ENCODE peak calls at places on chromosomes 7 and 10, in four cellular contexts. N, F, E and A are unnamed samples. For H3K4me1, the result is how much of the 10 kb centered on the place peaks cover.

GRCh38 chr7:41858196-41858595 is 155.3 kb upstream of the INHBA start:
- DNase-seq in N (peak), E (no peak), F (no peak), A (no peak)

GRCh38 chr7:99685129-99685758 is 5.4 kb upstream of the CYP3A5 start:
- DNase-seq in N (no peak), E (no peak), F (no peak), A (no peak)

GRCh38 chr10:7354330-7355047 is 56.3 kb downstream of the SFMBT2 start:
- DNase-seq in F (no peak), E (no peak), N (peak), A (no peak)

GRCh38 chr7:98420966-98421612 is 20.2 kb upstream of the BAIAP2L1 start:
- DNase-seq in E (peak), N (no peak), F (peak), A (peak)

GRCh38 chr7:92639213-92639896 is 49.2 kb upstream of the FAM133B start:
- DNase-seq in F (no peak), E (no peak), N (no peak), A (no peak)

GRCh38 chr7:111486472-111487142 is 75.7 kb downstream of the IMMP2L start:
- DNase-seq in E (peak), F (no peak), N (peak), A (no peak)

GRCh38 chr7:28224172-28224571 is 43.6 kb upstream of the JAZF1 start:
- DNase-seq in N (no peak), E (no peak), F (no peak), A (no peak)

GRCh38 chr10:47421057-47421952 is 37.2 kb upstream of the ZNF488 start:
- DNase-seq in F (no peak), E (no peak), N (peak), A (no peak)

GRCh38 chr7:25653412-25653811 is 425.1 kb upstream of the NPVF start:
- DNase-seq in E (no peak), F (no peak), N (no peak), A (no peak)

GRCh38 chr7:97004931-97005763 is at the start of gene DLX6:
- DNase-seq in E (peak), N (peak), F (no peak), A (peak)

GRCh38 chr7:753190-753589 is 26.1 kb upstream of the PRKAR1B start:
- DNase-seq in F (no peak), E (no peak), N (no peak), A (no peak)

GRCh38 chr7:114413741-114414140 is 874 bp upstream of the FOXP2 start:
- DNase-seq in F (no peak), E (no peak), N (no peak), A (no peak)

GRCh38 chr10:21364196-21365114 is 161.0 kb downstream of the SKIDA1 start:
- DNase-seq in F (peak), N (peak), E (peak), A (peak)

GRCh38 chr10:688621-689426 is 644 bp downstream of the DIP2C start:
- DNase-seq in F (no peak), N (peak), E (peak), A (no peak)

GRCh38 chr7:151129882-151130591 is 37.5 kb downstream of the GBX1 start:
- DNase-seq in F (no peak), N (no peak), E (no peak), A (no peak)

GRCh38 chr7:151130741-151131157 is 36.7 kb downstream of the GBX1 start:
- DNase-seq in F (no peak), N (no peak), E (no peak), A (no peak)

GRCh38 chr7:151131622-151132293 is 35.7 kb downstream of the GBX1 start:
- DNase-seq in N (no peak), E (no peak), F (no peak), A (no peak)

GRCh38 chr7:151132461-151133205 is 34.9 kb downstream of the GBX1 start:
- DNase-seq in E (no peak), F (no peak), N (no peak), A (no peak)

DNA sequence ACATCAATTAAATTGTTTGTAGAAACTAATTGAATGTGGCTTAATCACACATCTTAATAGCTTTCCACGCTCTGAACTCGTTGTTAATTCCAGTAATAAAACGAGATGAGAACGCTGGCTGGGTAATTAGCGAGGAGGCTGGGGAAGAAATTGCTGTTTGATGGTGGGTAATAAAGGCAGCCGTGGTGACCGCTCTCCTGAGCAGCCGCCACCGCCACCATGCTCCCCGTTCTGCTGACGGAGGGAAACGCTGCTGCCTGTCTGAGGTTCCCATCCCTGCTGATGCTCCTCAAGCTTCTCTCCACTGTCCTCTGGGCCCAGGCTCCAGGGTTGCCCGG is 36.2 kb downstream of the GBX1 start:
- DNase-seq in N (no peak), E (no peak), F (no peak), A (no peak)
- H4K5ac ChIP-seq in N (no peak), E (no peak), F (no peak), A (no peak)

GRCh38 chr7:103394566-103394965 is 47.1 kb downstream of the PSMC2 start:
- DNase-seq in E (peak), F (no peak), N (no peak), A (no peak)
- H3K4me1 ChIP-seq in E (under half), F (under half), N (under half), A (under half)

DNA sequence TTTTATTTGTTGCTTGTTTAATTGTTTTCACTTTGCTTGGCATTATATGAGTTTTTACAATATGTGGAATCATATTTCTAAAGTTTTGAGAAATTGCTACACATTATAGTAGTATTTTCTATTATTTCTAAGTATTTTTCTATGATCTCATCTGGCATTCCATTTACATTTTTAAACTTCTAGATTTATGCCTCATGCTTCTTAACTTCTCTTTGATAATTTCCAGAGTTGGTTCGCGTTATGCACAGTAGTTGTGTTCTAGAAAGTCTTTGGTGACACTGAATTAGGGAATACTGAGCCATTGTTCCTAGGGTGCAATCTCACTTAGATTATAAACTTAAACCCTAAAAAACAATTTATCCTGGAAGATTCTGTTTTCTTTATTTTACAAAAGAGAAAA is 129.2 kb downstream of the GNAI1 start:
- DNase-seq in F (no peak), N (no peak), E (no peak), A (no peak)
- H4K5ac ChIP-seq in F (no peak), N (no peak), E (no peak), A (no peak)

GRCh38 chr10:79438699-79439085 is 6.7 kb downstream of the ZCCHC24 start:
- DNase-seq in F (no peak), E (no peak), N (no peak), A (no peak)
- H3K4me1 ChIP-seq in F (under half), E (under half), N (half or more), A (under half)

GRCh38 chr10:62386401-62387320 is 12.5 kb downstream of the ZNF365 start:
- DNase-seq in F (no peak), N (peak), E (no peak), A (no peak)
- H4K5ac ChIP-seq in F (no peak), N (no peak), E (no peak), A (no peak)

GRCh38 chr10:2761311-2761710 is 306.0 kb upstream of the PFKP start:
- DNase-seq in F (no peak), E (no peak), N (no peak), A (no peak)

GRCh38 chr10:2760736-2761135 is 306.6 kb upstream of the PFKP start:
- DNase-seq in F (no peak), E (no peak), N (no peak), A (no peak)

GRCh38 chr10:2761971-2762370 is 305.4 kb upstream of the PFKP start:
- DNase-seq in F (no peak), N (no peak), E (no peak), A (no peak)

GRCh38 chr10:2754943-2755342 is 312.4 kb upstream of the PFKP start:
- DNase-seq in F (no peak), N (no peak), E (no peak), A (no peak)

GRCh38 chr10:2759203-2759602 is 308.1 kb upstream of the PFKP start:
- DNase-seq in N (no peak), F (no peak), E (no peak), A (no peak)
- H3K4me1 ChIP-seq in N (under half), F (under half), E (under half), A (under half)

DNA sequence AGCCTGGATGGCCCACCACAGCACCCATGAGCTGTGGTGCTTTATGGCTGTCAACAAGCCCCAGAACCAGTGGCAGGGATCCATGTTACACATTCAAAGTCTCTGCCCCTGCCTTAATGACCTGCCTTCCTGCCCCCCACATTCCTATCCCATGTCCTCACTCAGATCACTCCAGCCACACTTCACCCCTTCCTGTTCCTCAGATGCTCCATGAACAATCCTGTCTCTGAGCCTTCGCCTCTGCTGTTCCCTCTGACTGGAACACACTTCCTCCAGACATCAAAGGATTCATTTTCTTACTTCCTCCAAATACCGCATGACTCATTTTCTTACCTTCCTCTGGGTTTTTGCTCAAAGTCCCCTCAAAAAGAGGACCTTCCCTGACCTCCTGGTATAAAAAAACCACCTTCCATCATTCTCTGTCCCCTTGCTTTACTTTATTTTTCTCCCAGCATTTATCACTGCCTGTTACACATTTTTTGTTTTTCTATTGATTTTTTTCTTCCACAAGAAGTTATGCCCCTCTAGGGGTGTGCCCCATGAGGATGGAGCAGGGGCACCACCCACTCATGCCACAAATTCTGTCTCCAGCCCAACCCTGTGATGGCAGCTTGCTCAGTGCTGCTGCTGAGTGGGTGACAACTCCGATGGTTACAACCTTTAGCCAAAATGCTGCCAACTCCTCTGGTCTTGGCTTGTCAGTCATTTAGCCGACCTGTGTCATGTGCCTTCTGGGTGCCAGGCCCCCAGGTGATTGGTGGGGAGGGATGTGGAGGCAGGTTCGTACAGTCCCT is 18.2 kb downstream of the COL13A1 start:
- DNase-seq in E (peak), F (no peak), N (peak), A (no peak)
- H4K5ac ChIP-seq in E (no peak), F (no peak), N (no peak), A (no peak)

GRCh38 chr7:132414857-132415256 is 161.4 kb downstream of the PLXNA4 start:
- DNase-seq in F (no peak), N (no peak), E (no peak), A (no peak)

GRCh38 chr7:132418840-132419239 is 157.4 kb downstream of the PLXNA4 start:
- DNase-seq in N (no peak), E (no peak), F (no peak), A (no peak)

GRCh38 chr7:132417037-132417906 is 159.0 kb downstream of the PLXNA4 start:
- DNase-seq in E (no peak), F (no peak), N (no peak), A (no peak)

GRCh38 chr7:132415259-132415658 is 161.0 kb downstream of the PLXNA4 start:
- DNase-seq in E (no peak), F (no peak), N (no peak), A (no peak)

DNA sequence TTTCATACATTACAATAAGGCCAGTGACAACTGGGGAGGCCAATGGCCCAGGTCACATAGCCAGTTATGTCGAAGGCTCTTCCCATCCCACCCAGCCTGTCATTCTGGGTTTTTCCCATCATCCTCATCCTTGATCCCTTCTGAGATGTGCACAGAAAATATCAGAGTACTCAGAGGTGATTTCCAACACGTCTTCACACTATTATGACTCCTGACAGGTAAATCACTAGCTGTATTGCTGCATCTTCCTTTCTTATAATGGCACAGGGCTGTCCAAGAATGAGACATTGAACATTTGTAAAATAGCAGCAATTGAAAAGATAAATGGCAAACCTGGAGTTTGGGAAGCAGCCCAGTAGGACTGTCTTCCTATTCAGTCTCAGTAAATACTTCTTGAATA is 159.9 kb downstream of the PLXNA4 start:
- DNase-seq in E (no peak), N (no peak), F (no peak), A (no peak)
- H3K4me1 ChIP-seq in E (under half), N (under half), F (under half), A (under half)

GRCh38 chr10:112240441-112240840 is 42.8 kb upstream of the TECTB start:
- DNase-seq in E (no peak), N (no peak), F (no peak), A (no peak)
- H4K5ac ChIP-seq in E (no peak), N (no peak), F (no peak), A (no peak)